ENCODE peak calls at places on chromosomes 6 and 20, in eight cellular contexts. R, B, S, J, O, I, C and A are unnamed samples.

GRCh38 chr6:167495506-167496391 is 170.9 kb downstream of the TTLL2 start:
- DNase-seq in R (no peak), B (no peak), S (no peak), J (no peak), O (no peak), I (no peak), C (no peak), A (no peak)

GRCh38 chr6:20605581-20605980 is 71.3 kb downstream of the CDKAL1 start:
- DNase-seq in R (no peak), B (no peak), S (no peak), J (no peak), O (no peak), I (peak; percentile 78), C (peak; percentile 52), A (no peak)

GRCh38 chr6:56521454-56521853 is 121.2 kb downstream of the DST start:
- DNase-seq in R (no peak), B (no peak), S (no peak), J (no peak), O (no peak), I (no peak), C (no peak), A (no peak)

GRCh38 chr6:155108070-155108815 is 113.1 kb downstream of the TIAM2 start:
- DNase-seq in R (no peak), B (no peak), S (no peak), J (no peak), O (no peak), I (peak; percentile 82), C (no peak), A (no peak)

GRCh38 chr6:109762166-109762565 is 71.1 kb downstream of the FIG4 start:
- DNase-seq in R (no peak), B (no peak), S (no peak), J (no peak), O (no peak), I (no peak), C (no peak), A (no peak)

GRCh38 chr6:74764486-74764885 is 441.4 kb downstream of the COL12A1 start:
- DNase-seq in R (no peak), B (no peak), S (no peak), J (no peak), O (no peak), I (peak; percentile 28), C (peak; percentile 64), A (no peak)

GRCh38 chr6:12343440-12344162 is 53.4 kb downstream of the EDN1 start:
- DNase-seq in R (no peak), B (no peak), S (no peak), J (no peak), O (no peak), I (no peak), C (no peak), A (no peak)

GRCh38 chr6:167791780-167792478 is 34.8 kb upstream of the AFDN start:
- DNase-seq in R (no peak), B (no peak), S (no peak), J (no peak), O (no peak), I (no peak), C (no peak), A (no peak)

GRCh38 chr6:82589509-82590206 is 226.0 kb downstream of the TPBG start:
- DNase-seq in R (no peak), B (peak; percentile 1), S (no peak), J (peak; percentile 75), O (no peak), I (peak; percentile 93), C (peak; percentile 84), A (no peak)

GRCh38 chr20:39851459-39851858 is 837.6 kb downstream of the MAFB start:
- DNase-seq in R (no peak), B (no peak), S (no peak), J (no peak), O (no peak), I (peak; percentile 84), C (peak; percentile 90), A (no peak)

GRCh38 chr20:23257106-23257761 is 93.4 kb upstream of the NXT1 start:
- DNase-seq in R (no peak), B (no peak), S (no peak), J (no peak), O (peak; percentile 58), I (peak; percentile 36), C (peak; percentile 61), A (no peak)

GRCh38 chr6:40932366-40932765 is 106.7 kb downstream of the UNC5CL start:
- DNase-seq in R (no peak), B (no peak), S (no peak), J (no peak), O (no peak), I (no peak), C (peak; percentile 72), A (no peak)

GRCh38 chr6:2951723-2952122 is 19.6 kb downstream of the SERPINB6 start:
- DNase-seq in R (no peak), B (no peak), S (no peak), J (peak; percentile 35), O (peak; percentile 62), I (no peak), C (no peak), A (no peak)

GRCh38 chr20:57076951-57077350 is 189.5 kb downstream of the BMP7 start:
- DNase-seq in R (no peak), B (no peak), S (no peak), J (no peak), O (no peak), I (peak; percentile 64), C (no peak), A (no peak)

GRCh38 chr6:112016335-112016734 is 37.6 kb upstream of the CCN6 start:
- DNase-seq in R (peak; percentile 47), B (no peak), S (no peak), J (no peak), O (no peak), I (peak; percentile 31), C (peak; percentile 83), A (no peak)

GRCh38 chr20:63858393-63859165 is 2.7 kb upstream of the ABHD16B start:
- DNase-seq in R (peak; percentile 53), B (no peak), S (peak; percentile 70), J (peak; percentile 66), O (peak; percentile 73), I (peak; percentile 45), C (peak; percentile 24), A (no peak)

GRCh38 chr6:56246544-56246940 is 838 bp downstream of the COL21A1 start:
- DNase-seq in R (no peak), B (no peak), S (no peak), J (peak; percentile 72), O (no peak), I (no peak), C (no peak), A (no peak)

GRCh38 chr20:64035933-64036345 is at the start of gene C20orf204:
- DNase-seq in R (no peak), B (no peak), S (no peak), J (peak; percentile 69), O (no peak), I (no peak), C (no peak), A (no peak)

GRCh38 chr6:24864345-24864744 is 65.6 kb upstream of the ARMH2 start:
- DNase-seq in R (no peak), B (no peak), S (no peak), J (no peak), O (no peak), I (peak; percentile 50), C (no peak), A (no peak)
- H3K36me3 ChIP-seq in R (no peaks in the 10 kb centered on the region), B (peaks cover 93% of the 10 kb centered on the region), S (no peaks in the 10 kb centered on the region), J (no peaks in the 10 kb centered on the region), O (no peaks in the 10 kb centered on the region), I (peaks cover 1% of the 10 kb centered on the region), C (no peaks in the 10 kb centered on the region), A (peaks cover 79% of the 10 kb centered on the region)

DNA sequence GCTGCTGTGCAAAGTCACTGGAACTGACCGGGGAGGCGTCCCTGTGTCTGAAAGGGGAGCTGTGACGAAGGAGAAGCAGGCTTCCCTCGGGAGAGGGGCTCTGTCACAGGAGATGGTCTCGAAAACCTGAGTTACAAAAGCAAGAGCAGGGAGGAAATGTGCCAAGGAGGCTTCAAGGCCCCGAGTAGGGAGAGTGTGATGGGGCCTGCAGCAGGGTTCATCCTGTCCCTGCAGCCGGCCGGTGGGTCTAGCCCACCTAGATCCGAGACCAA is 16.7 kb downstream of the DYNLT1 start:
- DNase-seq in R (no peak), B (no peak), S (no peak), J (no peak), O (peak; percentile 40), I (no peak), C (no peak), A (no peak)
- H3K36me3 ChIP-seq in R (no peaks in the 10 kb centered on the region), B (peaks cover 80% of the 10 kb centered on the region), S (no peaks in the 10 kb centered on the region), J (peaks cover 10% of the 10 kb centered on the region), O (peaks cover 32% of the 10 kb centered on the region), I (peaks cover 13% of the 10 kb centered on the region), C (peaks cover 4% of the 10 kb centered on the region), A (peaks cover 68% of the 10 kb centered on the region)

GRCh38 chr20:50921783-50922501 is 9.3 kb downstream of the ADNP start:
- DNase-seq in R (no peak), B (no peak), S (no peak), J (no peak), O (no peak), I (no peak), C (no peak), A (no peak)

GRCh38 chr20:50928469-50928868 is 2.8 kb downstream of the ADNP start:
- DNase-seq in R (no peak), B (peak; percentile 23), S (no peak), J (no peak), O (no peak), I (no peak), C (no peak), A (no peak)

GRCh38 chr20:50921055-50921454 is 10.2 kb downstream of the ADNP start:
- DNase-seq in R (no peak), B (no peak), S (no peak), J (no peak), O (no peak), I (peak; percentile 23), C (peak; percentile 76), A (peak; percentile 22)

GRCh38 chr20:50919567-50919966 is 11.7 kb downstream of the ADNP start:
- DNase-seq in R (peak; percentile 71), B (no peak), S (peak; percentile 42), J (no peak), O (peak; percentile 81), I (peak; percentile 70), C (peak; percentile 89), A (no peak)

DNA sequence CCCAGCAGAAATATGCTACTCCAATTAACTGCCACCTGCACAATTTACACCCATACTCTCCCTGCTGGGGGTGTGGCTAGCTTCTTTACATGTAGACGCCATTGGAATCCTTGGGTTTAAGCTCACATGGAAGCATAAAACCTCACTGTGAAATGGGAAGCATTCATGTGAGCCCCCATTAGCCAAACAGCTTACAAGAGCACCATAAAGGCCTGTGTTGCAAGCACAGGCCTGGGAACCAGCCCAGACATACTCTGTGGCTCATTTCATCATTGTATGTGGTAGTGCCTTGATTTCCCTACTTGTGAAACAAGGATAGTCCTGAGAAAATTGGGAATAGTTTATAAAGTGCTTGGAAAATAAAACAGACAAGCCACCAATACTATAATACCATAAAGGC is 7.0 kb downstream of the ADNP start:
- DNase-seq in R (no peak), B (no peak), S (no peak), J (no peak), O (no peak), I (no peak), C (peak; percentile 30), A (no peak)
- H3K36me3 ChIP-seq in R (no peaks in the 10 kb centered on the region), B (peaks cover 14% of the 10 kb centered on the region), S (no peaks in the 10 kb centered on the region), J (peaks cover 13% of the 10 kb centered on the region), O (no peaks in the 10 kb centered on the region), I (peaks cover 3% of the 10 kb centered on the region), C (peaks cover 20% of the 10 kb centered on the region), A (peaks cover 2% of the 10 kb centered on the region)

DNA sequence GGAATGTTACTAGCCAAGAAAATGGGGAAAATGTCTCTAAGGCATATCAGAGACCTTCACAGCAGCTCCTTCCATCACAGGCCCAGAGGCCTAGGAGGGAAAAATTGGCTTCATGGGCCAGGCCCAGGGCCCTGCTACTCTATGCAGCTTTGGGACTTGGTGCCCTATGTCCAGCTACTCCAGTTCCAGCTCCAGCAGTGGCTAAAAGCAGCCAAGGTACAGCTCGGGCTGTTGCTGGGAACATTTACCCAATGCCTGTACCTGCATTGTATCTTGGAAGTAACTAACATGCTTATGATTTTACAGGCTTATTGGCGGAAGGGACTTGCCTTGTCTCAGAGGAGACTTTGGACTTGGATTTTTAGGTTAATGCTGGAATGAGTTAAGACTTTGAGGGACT is 390.6 kb downstream of the GRIK2 start:
- DNase-seq in R (no peak), B (no peak), S (no peak), J (no peak), O (no peak), I (no peak), C (no peak), A (no peak)
- H3K36me3 ChIP-seq in R (no peaks in the 10 kb centered on the region), B (no peaks in the 10 kb centered on the region), S (no peaks in the 10 kb centered on the region), J (no peaks in the 10 kb centered on the region), O (no peaks in the 10 kb centered on the region), I (no peaks in the 10 kb centered on the region), C (no peaks in the 10 kb centered on the region), A (no peaks in the 10 kb centered on the region)